ENCODE peak calls at places on chromosomes 6 and 20, in four cellular contexts. One of them, this sample, is unnamed.

GRCh38 chr6:111761783-111762312 is 111.4 kb downstream of the FYN start:
- DNase-seq in kidney epithelial cell: no peak
- DNase-seq in left ventricle myocardium inferior: no peak
- DNase-seq in psoas muscle: no peak
- DNase-seq in this sample: no peak

GRCh38 chr6:33207569-33208088 is 671 bp upstream of the RING1 start:
- DNase-seq in kidney epithelial cell: no peak
- DNase-seq in left ventricle myocardium inferior: peak; percentile 45
- DNase-seq in psoas muscle: peak; percentile 71
- DNase-seq in this sample: no peak

GRCh38 chr6:105873256-105873704 is 212.9 kb upstream of the PRDM1 start:
- DNase-seq in kidney epithelial cell: no peak
- DNase-seq in left ventricle myocardium inferior: no peak
- DNase-seq in psoas muscle: no peak
- DNase-seq in this sample: no peak

GRCh38 chr6:115983998-115984397 is 76.7 kb downstream of the FRK start:
- DNase-seq in kidney epithelial cell: no peak
- DNase-seq in left ventricle myocardium inferior: no peak
- DNase-seq in psoas muscle: no peak
- DNase-seq in this sample: no peak

GRCh38 chr6:1792989-1793388 is 183.3 kb downstream of the FOXC1 start:
- DNase-seq in kidney epithelial cell: no peak
- DNase-seq in left ventricle myocardium inferior: no peak
- DNase-seq in psoas muscle: no peak
- DNase-seq in this sample: no peak

GRCh38 chr6:159107451-159108260 is 61.5 kb upstream of the FNDC1 start:
- DNase-seq in kidney epithelial cell: no peak
- DNase-seq in left ventricle myocardium inferior: no peak
- DNase-seq in psoas muscle: peak; percentile 40
- DNase-seq in this sample: no peak

GRCh38 chr20:50565874-50566273 is 55.7 kb downstream of the PTPN1 start:
- DNase-seq in kidney epithelial cell: no peak
- DNase-seq in left ventricle myocardium inferior: no peak
- DNase-seq in psoas muscle: no peak
- DNase-seq in this sample: no peak

GRCh38 chr20:38249536-38250310 is 10.8 kb downstream of the KIAA1755 start:
- DNase-seq in kidney epithelial cell: no peak
- DNase-seq in left ventricle myocardium inferior: no peak
- DNase-seq in psoas muscle: no peak
- DNase-seq in this sample: no peak

GRCh38 chr6:134347916-134348805 is 30.2 kb upstream of the SGK1 start:
- DNase-seq in kidney epithelial cell: no peak
- DNase-seq in left ventricle myocardium inferior: peak; percentile 23
- DNase-seq in psoas muscle: peak; percentile 72
- DNase-seq in this sample: peak; percentile 98

GRCh38 chr6:4819706-4820283 is 43.6 kb downstream of the CDYL start:
- DNase-seq in kidney epithelial cell: no peak
- DNase-seq in left ventricle myocardium inferior: no peak
- DNase-seq in psoas muscle: no peak
- DNase-seq in this sample: no peak

GRCh38 chr20:61443541-61444126 is 191.6 kb downstream of the CDH4 start:
- DNase-seq in kidney epithelial cell: no peak
- DNase-seq in left ventricle myocardium inferior: no peak
- DNase-seq in psoas muscle: no peak
- DNase-seq in this sample: no peak

GRCh38 chr20:8073024-8073832 is 53.7 kb upstream of the TMX4 start:
- DNase-seq in kidney epithelial cell: peak; percentile 14
- DNase-seq in left ventricle myocardium inferior: no peak
- DNase-seq in psoas muscle: no peak
- DNase-seq in this sample: no peak

GRCh38 chr6:169251371-169251802 is 2.3 kb downstream of the THBS2 start:
- DNase-seq in kidney epithelial cell: no peak
- DNase-seq in left ventricle myocardium inferior: no peak
- DNase-seq in psoas muscle: no peak
- DNase-seq in this sample: no peak

GRCh38 chr20:1469925-1470571 is 3.4 kb upstream of the NSFL1C start:
- DNase-seq in kidney epithelial cell: peak; percentile 99
- DNase-seq in left ventricle myocardium inferior: peak; percentile 69
- DNase-seq in psoas muscle: peak; percentile 77
- DNase-seq in this sample: peak; percentile 99
- TF ChIP-seq CTCF in kidney epithelial cell: peak; percentile 84
- TF ChIP-seq CTCF in left ventricle myocardium inferior: peak; percentile 74
- TF ChIP-seq CTCF in psoas muscle: peak; percentile 66
- TF ChIP-seq CTCF in this sample: peak; percentile 85

GRCh38 chr6:88612631-88613030 is 350.8 kb downstream of the RNGTT start:
- DNase-seq in kidney epithelial cell: no peak
- DNase-seq in left ventricle myocardium inferior: no peak
- DNase-seq in psoas muscle: no peak
- DNase-seq in this sample: no peak

GRCh38 chr6:88611721-88612120 is 351.7 kb downstream of the RNGTT start:
- DNase-seq in kidney epithelial cell: no peak
- DNase-seq in left ventricle myocardium inferior: no peak
- DNase-seq in psoas muscle: no peak
- DNase-seq in this sample: no peak

GRCh38 chr6:88609973-88610372 is 353.4 kb downstream of the RNGTT start:
- DNase-seq in kidney epithelial cell: no peak
- DNase-seq in left ventricle myocardium inferior: no peak
- DNase-seq in psoas muscle: no peak
- DNase-seq in this sample: no peak

GRCh38 chr6:88616380-88616779 is 347.0 kb downstream of the RNGTT start:
- DNase-seq in kidney epithelial cell: no peak
- DNase-seq in left ventricle myocardium inferior: no peak
- DNase-seq in psoas muscle: no peak
- DNase-seq in this sample: no peak

GRCh38 chr6:88614306-88614877 is 349.0 kb downstream of the RNGTT start:
- DNase-seq in kidney epithelial cell: no peak
- DNase-seq in left ventricle myocardium inferior: no peak
- DNase-seq in psoas muscle: no peak
- DNase-seq in this sample: no peak
- H3K4me3 ChIP-seq in kidney epithelial cell: no peak overlapping the region
- H3K4me3 ChIP-seq in left ventricle myocardium inferior: no peak overlapping the region
- H3K4me3 ChIP-seq in psoas muscle: no peak overlapping the region
- H3K4me3 ChIP-seq in this sample: no peak overlapping the region

DNA sequence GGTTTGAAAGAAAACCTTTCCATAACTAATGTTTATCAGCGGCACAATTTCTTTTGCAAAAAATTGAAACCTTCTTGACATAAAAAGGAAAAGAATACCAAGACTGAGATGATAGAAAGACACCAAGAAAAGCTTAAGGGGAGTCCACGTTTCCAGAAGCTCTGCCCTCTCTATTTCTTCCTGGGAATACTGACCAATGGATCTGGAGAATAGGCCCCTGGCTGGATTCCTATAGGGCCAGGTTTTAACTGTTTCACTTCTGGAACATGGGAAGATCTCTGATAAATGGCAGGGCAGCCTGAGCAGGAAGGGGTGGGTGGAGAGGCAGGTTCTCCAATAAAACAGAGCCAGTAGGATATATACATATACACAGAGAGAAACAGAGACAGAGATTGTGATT is 413.4 kb upstream of the JARID2 start:
- DNase-seq in kidney epithelial cell: no peak
- DNase-seq in left ventricle myocardium inferior: no peak
- DNase-seq in psoas muscle: no peak
- DNase-seq in this sample: no peak
- TF ChIP-seq CTCF in kidney epithelial cell: no peak
- TF ChIP-seq CTCF in left ventricle myocardium inferior: no peak
- TF ChIP-seq CTCF in psoas muscle: no peak
- TF ChIP-seq CTCF in this sample: no peak

GRCh38 chr6:109379706-109380105 is 2.6 kb downstream of the CD164 start:
- DNase-seq in kidney epithelial cell: no peak
- DNase-seq in left ventricle myocardium inferior: no peak
- DNase-seq in psoas muscle: no peak
- DNase-seq in this sample: peak; percentile 46
- H3K4me3 ChIP-seq in kidney epithelial cell: peak overlapping the region; percentile 91
- H3K4me3 ChIP-seq in left ventricle myocardium inferior: peak overlapping the region; percentile 88
- H3K4me3 ChIP-seq in psoas muscle: peak overlapping the region; percentile 87
- H3K4me3 ChIP-seq in this sample: peak overlapping the region; percentile 93

GRCh38 chr6:108746411-108746810 is 101.8 kb upstream of the ARMC2 start:
- DNase-seq in kidney epithelial cell: no peak
- DNase-seq in left ventricle myocardium inferior: no peak
- DNase-seq in psoas muscle: no peak
- DNase-seq in this sample: no peak
- TF ChIP-seq CTCF in kidney epithelial cell: no peak
- TF ChIP-seq CTCF in left ventricle myocardium inferior: no peak
- TF ChIP-seq CTCF in psoas muscle: no peak
- TF ChIP-seq CTCF in this sample: no peak

DNA sequence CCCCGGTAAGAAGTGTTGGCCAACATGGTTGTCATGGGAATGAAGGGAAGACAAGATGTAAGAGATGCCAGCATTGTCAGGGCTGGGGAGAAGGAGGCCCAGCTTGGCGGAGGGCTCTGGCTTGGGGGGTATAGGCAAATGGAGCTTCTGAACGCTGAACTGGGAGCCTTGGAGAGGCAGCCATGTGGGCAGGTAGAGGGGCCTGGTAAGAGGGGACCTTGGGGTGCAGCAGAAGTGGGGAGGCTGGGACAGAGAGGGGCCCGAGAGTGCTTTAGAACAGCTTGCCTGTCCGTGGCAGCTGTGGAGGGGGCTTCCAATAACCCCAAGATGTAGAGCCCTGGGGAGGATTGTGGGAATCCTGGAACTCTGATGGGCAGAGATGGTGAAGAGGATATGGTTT is 3.0 kb downstream of the SLC22A1 start:
- DNase-seq in kidney epithelial cell: no peak
- DNase-seq in left ventricle myocardium inferior: no peak
- DNase-seq in psoas muscle: no peak
- DNase-seq in this sample: no peak
- H3K4me3 ChIP-seq in kidney epithelial cell: no peak overlapping the region
- H3K4me3 ChIP-seq in left ventricle myocardium inferior: no peak overlapping the region
- H3K4me3 ChIP-seq in psoas muscle: no peak overlapping the region
- H3K4me3 ChIP-seq in this sample: no peak overlapping the region